ENCODE peak calls at places on chromosomes 7 and 10, in nine cellular contexts. H is AG09309; S is amygdala; F is fibroblast of the conjunctiva; X is neural progenitor cell; P is H9; A is activated CD4-positive, alpha-beta T cell treated with anti-CD3 and anti-CD28 coated beads, Interleukin-2, amount 50 U/mL, for 48 hours; K is spleen; W is retina. L is an unnamed sample.

GRCh38 chr7:91777522-91777921 is 103.0 kb downstream of the MTERF1 start:
- DNase-seq in A (no peak), W (no peak), F (no peak), S (no peak), H (no peak), K (no peak), P (no peak), X (no peak), L (no peak)

GRCh38 chr7:107563761-107564552 is at the start of the genes COG5 and DUS4L:
- DNase-seq in H (no peak), P (peak), X (peak), S (peak), F (peak), A (peak), W (peak), K (peak), L (peak)

GRCh38 chr10:35876248-35876647 is 234.2 kb upstream of the FZD8 start:
- DNase-seq in P (no peak), S (no peak), F (no peak), K (no peak), X (no peak), W (no peak), H (no peak), A (no peak), L (no peak)

GRCh38 chr10:12603766-12604470 is 254.6 kb downstream of the CAMK1D start:
- DNase-seq in S (no peak), F (no peak), K (no peak), P (no peak), A (no peak), H (no peak), W (no peak), X (no peak), L (no peak)

GRCh38 chr7:150351587-150352194 is 10.3 kb upstream of the RARRES2 start:
- DNase-seq in H (no peak), A (no peak), F (no peak), X (no peak), P (no peak), K (no peak), S (no peak), W (no peak), L (no peak)

GRCh38 chr10:107548301-107548700 is 383.8 kb upstream of the SORCS1 start:
- DNase-seq in W (no peak), P (peak), S (no peak), K (no peak), X (peak), F (no peak), H (no peak), A (no peak), L (no peak)

GRCh38 chr10:20114179-20114578 is 297.9 kb downstream of the PLXDC2 start:
- DNase-seq in X (no peak), H (no peak), P (no peak), K (no peak), F (no peak), A (no peak), S (no peak), W (no peak), L (no peak)

GRCh38 chr7:105493928-105494325 is 28.1 kb downstream of the PUS7 start:
- DNase-seq in S (no peak), H (peak), F (peak), P (no peak), X (no peak), A (no peak), K (no peak), W (no peak), L (peak)

GRCh38 chr10:93408788-93409187 is 73.3 kb downstream of the MYOF start:
- DNase-seq in A (no peak), S (no peak), K (no peak), H (no peak), W (no peak), P (no peak), F (no peak), X (no peak), L (no peak)

GRCh38 chr7:154388999-154389398 is 336.8 kb downstream of the DPP6 start:
- DNase-seq in F (no peak), A (no peak), H (no peak), X (no peak), K (no peak), S (no peak), P (no peak), W (no peak), L (no peak)

GRCh38 chr7:6453737-6454136 is 6.0 kb upstream of the DAGLB start:
- DNase-seq in S (no peak), P (no peak), X (no peak), F (no peak), H (peak), A (no peak), K (no peak), W (no peak), L (peak)

GRCh38 chr10:75388082-75388481 is 13.5 kb downstream of the ZNF503 start:
- DNase-seq in K (no peak), S (no peak), F (no peak), A (no peak), X (no peak), H (no peak), W (no peak), P (no peak), L (no peak)

GRCh38 chr10:12214093-12214492 is 18.1 kb downstream of the CDC123 start:
- DNase-seq in X (no peak), F (no peak), S (no peak), W (no peak), P (no peak), A (no peak), H (no peak), K (no peak), L (no peak)

GRCh38 chr10:21496285-21497176 is 29.0 kb downstream of the SKIDA1 start:
- DNase-seq in K (peak), P (peak), X (peak), F (no peak), A (peak), W (peak), S (no peak), H (no peak), L (no peak)

GRCh38 chr7:28629216-28629848 is 217.0 kb downstream of the CREB5 start:
- DNase-seq in W (no peak), P (no peak), K (no peak), A (no peak), F (no peak), X (no peak), H (no peak), S (no peak), L (peak)

GRCh38 chr10:103692421-103693069 is 162.8 kb downstream of the SH3PXD2A start:
- DNase-seq in K (no peak), X (peak), W (peak), H (no peak), P (peak), F (no peak), A (peak), S (no peak), L (no peak)

L was measured in stromal cell of bone marrow.